ENCODE peak calls at places on chromosomes 3 and 15, in five cellular contexts. F, C, B, G and Q are unnamed samples.

GRCh38 chr15:50137330-50137761 is 18.3 kb upstream of the ATP8B4 start:
- DNase-seq in F (peak), C (no peak), B (no peak), G (peak), Q (no peak)

GRCh38 chr3:186529204-186529999 is 14.8 kb downstream of the CRYGS start:
- DNase-seq in F (no peak), C (no peak), B (no peak), G (no peak), Q (no peak)

GRCh38 chr3:150216041-150216811 is 191.9 kb upstream of the TSC22D2 start:
- DNase-seq in F (no peak), C (peak), B (peak), G (no peak), Q (peak)

GRCh38 chr3:183513046-183513706 is 42.3 kb downstream of the KLHL6 start:
- DNase-seq in F (peak), C (no peak), B (no peak), G (no peak), Q (no peak)

GRCh38 chr3:20185364-20185732 is 658 bp downstream of the SGO1 start:
- DNase-seq in F (no peak), C (no peak), B (no peak), G (no peak), Q (no peak)

GRCh38 chr15:101020451-101020850 is 101.3 kb downstream of the LRRK1 start:
- DNase-seq in F (peak), C (no peak), B (no peak), G (no peak), Q (no peak)

GRCh38 chr3:78741066-78741645 is 1026.6 kb downstream of the ROBO1 start:
- DNase-seq in F (no peak), C (no peak), B (no peak), G (no peak), Q (no peak)

GRCh38 chr15:39360417-39360816 is 220.5 kb upstream of the THBS1 start:
- DNase-seq in F (no peak), C (no peak), B (no peak), G (no peak), Q (no peak)

GRCh38 chr15:69551391-69552056 is 98.9 kb downstream of the RPLP1 start:
- DNase-seq in F (no peak), C (no peak), B (no peak), G (no peak), Q (no peak)

GRCh38 chr15:55894406-55894965 is 98.9 kb downstream of the NEDD4 start:
- DNase-seq in F (no peak), C (no peak), B (no peak), G (no peak), Q (no peak)

GRCh38 chr3:141450727-141451378 is 36.0 kb upstream of the RASA2 start:
- DNase-seq in F (no peak), C (no peak), B (no peak), G (no peak), Q (no peak)

GRCh38 chr15:62301993-62302665 is 137.0 kb upstream of the C2CD4B start:
- DNase-seq in F (no peak), C (no peak), B (no peak), G (no peak), Q (no peak)

GRCh38 chr15:91515188-91515754 is 338.2 kb upstream of the SLCO3A1 start:
- DNase-seq in F (peak), C (peak), B (no peak), G (peak), Q (no peak)

GRCh38 chr15:54604963-54605362 is 591.8 kb downstream of the RSL24D1 start:
- DNase-seq in F (no peak), C (no peak), B (no peak), G (no peak), Q (no peak)

GRCh38 chr3:87207500-87207899 is 19.6 kb upstream of the CHMP2B start:
- DNase-seq in F (no peak), C (no peak), B (no peak), G (no peak), Q (no peak)

GRCh38 chr3:31873254-31873653 is 107.8 kb downstream of the OSBPL10 start:
- DNase-seq in F (no peak), C (no peak), B (no peak), G (no peak), Q (no peak)

GRCh38 chr3:13536832-13537231 is 12.1 kb upstream of the FBLN2 start:
- DNase-seq in F (no peak), C (no peak), B (no peak), G (no peak), Q (no peak)

GRCh38 chr3:98952404-98952803 is 50.9 kb upstream of the DCBLD2 start:
- DNase-seq in F (no peak), C (no peak), B (no peak), G (no peak), Q (no peak)

GRCh38 chr3:71724584-71725278 is 471 bp downstream of the EIF4E3 start:
- DNase-seq in F (no peak), C (no peak), B (no peak), G (no peak), Q (peak)

GRCh38 chr15:77027697-77028450 is 32.9 kb downstream of the PSTPIP1 start:
- DNase-seq in F (peak), C (no peak), B (no peak), G (no peak), Q (peak)

GRCh38 chr3:73625124-73625665 is 454 bp upstream of the PDZRN3 start:
- DNase-seq in F (no peak), C (no peak), B (no peak), G (no peak), Q (peak)

GRCh38 chr15:77186518-77187095 is 115.7 kb upstream of the TSPAN3 start:
- DNase-seq in F (no peak), C (no peak), B (peak), G (peak), Q (no peak)

GRCh38 chr3:143480306-143480852 is 360.8 kb downstream of the CHST2 start:
- DNase-seq in F (no peak), C (no peak), B (no peak), G (no peak), Q (no peak)

GRCh38 chr3:112446343-112446742 is 52.9 kb downstream of the BTLA start:
- DNase-seq in F (no peak), C (no peak), B (no peak), G (no peak), Q (no peak)

GRCh38 chr15:52261498-52262242 is 33.9 kb downstream of the MYO5C start:
- DNase-seq in F (peak), C (peak), B (no peak), G (peak), Q (peak)

GRCh38 chr15:71301958-71302621 is 186.8 kb downstream of the THSD4 start:
- DNase-seq in F (no peak), C (no peak), B (no peak), G (no peak), Q (no peak)

GRCh38 chr3:182292586-182292985 is 500.7 kb upstream of the ATP11B start:
- DNase-seq in F (no peak), C (no peak), B (no peak), G (no peak), Q (no peak)

GRCh38 chr3:71214797-71215196 is 368.7 kb downstream of the FOXP1 start:
- DNase-seq in F (no peak), C (no peak), B (no peak), G (no peak), Q (no peak)

GRCh38 chr15:75228787-75229186 is 27.1 kb downstream of the C15orf39 start:
- DNase-seq in F (no peak), C (no peak), B (no peak), G (no peak), Q (no peak)

DNA sequence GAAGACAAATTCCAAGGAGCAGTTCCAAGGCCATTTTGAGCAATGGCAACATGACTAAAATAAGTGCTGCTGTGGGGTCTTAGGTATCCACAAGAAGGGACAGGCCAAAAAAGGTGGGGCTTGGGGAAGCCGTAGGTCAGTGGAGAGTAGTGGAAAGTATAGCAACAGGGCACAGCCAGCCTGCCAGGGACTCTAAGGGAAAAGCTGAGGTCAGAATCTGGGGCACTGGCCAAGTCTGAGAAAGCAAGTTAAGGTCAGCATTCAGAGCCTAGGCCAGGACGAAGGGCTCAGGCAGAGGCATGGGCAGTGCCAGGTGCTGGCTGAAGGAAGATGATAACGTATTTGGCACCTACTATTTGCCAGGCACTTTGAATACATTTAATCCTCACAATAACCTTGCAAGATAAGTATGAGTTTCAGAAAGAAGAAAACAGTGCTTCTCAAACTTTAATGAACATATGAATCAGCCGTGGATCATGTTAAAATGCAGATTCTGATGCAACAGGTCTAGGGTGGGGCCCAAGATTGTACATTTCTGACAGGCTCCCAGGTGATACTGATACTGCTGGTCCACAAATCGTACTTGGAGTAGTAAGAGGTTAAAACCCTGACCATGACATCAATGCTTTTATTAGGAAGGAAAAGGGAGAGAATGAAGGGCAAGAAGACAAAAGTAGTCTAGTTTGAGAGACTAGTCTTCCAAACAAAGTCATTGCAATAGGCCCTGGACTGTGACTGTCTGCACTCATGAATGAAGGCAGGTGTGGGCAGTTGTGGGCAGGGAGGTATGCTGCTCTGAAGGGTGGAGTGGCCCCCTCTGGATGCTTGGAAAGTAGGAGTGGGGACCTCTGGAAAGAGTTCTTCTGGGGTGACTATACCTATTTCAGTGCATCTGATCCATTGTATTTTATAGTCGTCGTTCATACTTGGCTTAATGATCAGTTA is 106.3 kb upstream of the ANKRD28 start:
- DNase-seq in F (no peak), C (no peak), B (no peak), G (no peak), Q (no peak)
- H3K27ac ChIP-seq in F (peak), C (peak), B (no peak), G (no peak), Q (peak)

GRCh38 chr3:30518201-30518864 is 88.1 kb upstream of the TGFBR2 start:
- DNase-seq in F (no peak), C (peak), B (no peak), G (no peak), Q (peak)
- H3K27ac ChIP-seq in F (peak), C (peak), B (no peak), G (no peak), Q (no peak)

DNA sequence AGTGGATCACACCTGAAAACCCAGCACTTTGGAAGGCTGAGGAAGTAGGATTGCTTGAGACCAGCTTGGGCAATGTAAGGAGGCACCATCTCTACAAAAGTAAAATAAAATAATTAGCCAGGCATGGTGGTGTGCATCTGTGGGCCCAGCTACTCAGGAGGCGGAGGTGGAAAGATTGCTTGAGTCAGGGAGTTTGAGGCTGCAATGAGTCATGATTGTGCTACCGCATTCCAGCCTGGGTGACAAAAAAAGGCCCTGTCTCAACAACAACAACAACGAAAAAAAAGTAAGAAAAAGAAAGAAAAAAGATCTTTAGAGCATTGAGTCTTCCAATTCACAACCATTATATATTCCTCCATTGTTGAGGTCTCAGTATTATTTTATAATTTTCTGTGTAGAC is 192.4 kb upstream of the DPH6 start:
- DNase-seq in F (no peak), C (no peak), B (no peak), G (no peak), Q (no peak)
- H3K27ac ChIP-seq in F (peak), C (no peak), B (no peak), G (no peak), Q (no peak)

GRCh38 chr3:48709051-48709461 is 8.0 kb downstream of the IP6K2 start:
- DNase-seq in F (peak), C (no peak), B (no peak), G (no peak), Q (no peak)
- H3K27ac ChIP-seq in F (peak), C (no peak), B (no peak), G (peak), Q (no peak)

DNA sequence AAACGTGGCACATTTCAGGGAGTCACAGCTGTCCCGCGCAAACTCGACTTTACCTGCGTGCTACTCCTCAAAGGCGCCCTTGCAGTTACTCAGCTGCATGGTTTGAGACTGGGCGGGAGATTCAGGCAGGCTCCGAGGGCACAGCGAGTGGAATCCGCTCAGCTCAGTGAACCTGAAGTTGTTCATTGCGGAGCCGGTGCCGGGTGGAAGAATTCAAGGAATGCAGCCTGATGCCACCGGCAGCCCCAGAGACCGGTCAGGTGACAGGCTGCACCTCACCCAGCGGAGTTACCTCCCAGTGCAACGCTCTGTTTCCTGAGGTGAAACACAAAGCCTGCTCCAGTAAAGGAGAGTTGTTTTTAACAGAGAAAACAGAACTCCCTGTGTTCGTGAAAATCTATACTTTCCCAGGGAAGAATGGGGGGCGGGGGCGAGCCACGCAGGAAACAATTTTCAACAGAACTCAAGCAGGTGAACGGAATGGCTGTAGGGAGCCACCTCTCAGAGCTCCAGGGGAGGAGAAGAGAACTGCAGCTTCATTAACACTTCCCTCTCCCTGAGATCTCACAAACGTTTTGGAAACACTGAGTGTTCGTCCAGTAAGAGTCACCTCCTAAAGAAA is 3.8 kb downstream of the VEPH1 start:
- DNase-seq in F (peak), C (no peak), B (no peak), G (no peak), Q (no peak)
- H3K27ac ChIP-seq in F (peak), C (no peak), B (no peak), G (no peak), Q (no peak)

DNA sequence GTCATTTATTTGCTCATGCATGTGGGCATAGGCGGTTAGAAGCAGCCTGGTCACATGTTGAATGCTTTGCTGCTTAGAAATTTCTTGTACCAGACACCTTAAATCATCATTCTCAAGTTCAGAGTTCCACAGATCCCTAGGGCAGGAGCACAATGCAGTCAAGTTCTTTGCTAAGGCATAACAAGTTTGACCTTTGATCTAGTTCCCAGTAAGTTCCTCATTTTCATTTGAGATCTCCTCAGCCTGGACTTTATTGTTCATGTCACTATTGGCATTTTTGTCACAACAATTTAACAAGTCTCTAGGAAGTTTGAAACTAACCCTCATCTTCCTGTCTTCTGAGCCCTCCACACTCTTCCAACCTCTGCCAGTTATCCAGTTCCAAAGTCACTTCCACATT is 22.8 kb downstream of the HGD start:
- DNase-seq in F (no peak), C (no peak), B (no peak), G (no peak), Q (no peak)
- H3K27ac ChIP-seq in F (no peak), C (no peak), B (no peak), G (no peak), Q (no peak)

GRCh38 chr3:197428117-197428761 is 127.5 kb downstream of the BDH1 start:
- DNase-seq in F (no peak), C (peak), B (no peak), G (no peak), Q (no peak)
- H3K27ac ChIP-seq in F (no peak), C (no peak), B (no peak), G (no peak), Q (no peak)

DNA sequence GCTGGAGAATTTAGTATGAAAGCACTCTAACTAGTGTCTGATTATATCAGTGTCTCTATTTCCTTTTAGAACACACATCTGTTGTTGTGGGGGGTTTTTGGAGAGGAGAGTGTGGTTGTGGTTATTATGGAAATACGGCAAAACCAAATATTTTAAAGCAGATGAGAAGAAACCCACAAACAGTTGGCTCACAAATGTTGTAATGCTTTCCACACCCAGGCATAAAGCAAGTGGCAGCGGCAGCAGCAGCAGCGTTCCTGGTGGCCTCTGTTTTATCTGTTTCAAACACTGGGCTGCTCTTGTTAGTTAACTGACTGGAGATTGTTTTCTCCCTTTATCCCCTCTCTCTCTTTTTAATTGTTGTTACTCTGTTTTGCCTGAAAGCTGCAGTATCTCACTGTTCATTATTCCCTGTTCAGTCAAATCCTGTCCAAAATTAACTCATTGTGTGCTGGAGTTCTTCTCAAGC is 1045.5 kb upstream of the NR2F2 start:
- DNase-seq in F (no peak), C (no peak), B (no peak), G (no peak), Q (peak)
- H3K27ac ChIP-seq in F (no peak), C (peak), B (peak), G (no peak), Q (peak)

GRCh38 chr3:58627941-58628340 is 38.6 kb downstream of the FAM3D start:
- DNase-seq in F (no peak), C (no peak), B (no peak), G (no peak), Q (no peak)
- H3K27ac ChIP-seq in F (no peak), C (peak), B (no peak), G (peak), Q (no peak)